ENCODE peak calls at places on chromosome 12, in nine cellular contexts. V is fibroblast of the aortic adventitia; U is ELF-1; Q is left kidney; H is naive thymus-derived CD8-positive, alpha-beta T cell; C is hippocampal formation; S is NCI-H1092 treated with DMSO at 0.1 percent for 48 hours; D is IMR-90; B is progenitor cell of endocrine pancreas. Z is an unnamed sample.

GRCh38 chr12:3359478-3359877 is 131.5 kb upstream of the PRMT8 start:
- DNase-seq in V (no peak), U (no peak), Q (no peak), H (no peak), C (no peak), S (no peak), D (no peak), B (no peak), Z (no peak)

GRCh38 chr12:3658327-3659163 is 94.4 kb downstream of the CRACR2A start:
- DNase-seq in V (peak), U (no peak), Q (peak), H (peak), C (no peak), S (no peak), D (peak), B (peak), Z (no peak)

GRCh38 chr12:84920331-84920730 is 7.7 kb upstream of the SLC6A15 start:
- DNase-seq in V (peak), U (no peak), Q (no peak), H (no peak), C (no peak), S (no peak), D (peak), B (no peak), Z (no peak)

GRCh38 chr12:45990468-45991288 is at the start of gene SCAF11:
- DNase-seq in V (peak), U (peak), Q (peak), H (peak), C (peak), S (peak), D (peak), B (peak), Z (peak)

GRCh38 chr12:49552014-49552413 is 13.2 kb downstream of the KCNH3 start:
- DNase-seq in V (no peak), U (no peak), Q (no peak), H (no peak), C (no peak), S (no peak), D (no peak), B (no peak), Z (peak)

GRCh38 chr12:84277986-84278385 is 634.6 kb downstream of the SLC6A15 start:
- DNase-seq in V (no peak), U (no peak), Q (no peak), H (no peak), C (no peak), S (no peak), D (no peak), B (no peak), Z (no peak)

GRCh38 chr12:118102070-118102469 is 1.7 kb downstream of the VSIG10 start:
- DNase-seq in V (no peak), U (peak), Q (no peak), H (no peak), C (no peak), S (no peak), D (peak), B (no peak), Z (no peak)

GRCh38 chr12:70258605-70259403 is 15.6 kb downstream of the CNOT2 start:
- DNase-seq in V (no peak), U (peak), Q (no peak), H (no peak), C (no peak), S (no peak), D (no peak), B (no peak), Z (no peak)

GRCh38 chr12:92629349-92630065 is 73.3 kb upstream of the PLEKHG7 start:
- DNase-seq in V (peak), U (no peak), Q (peak), H (no peak), C (no peak), S (peak), D (peak), B (no peak), Z (no peak)

GRCh38 chr12:2092354-2092753 is 39.6 kb downstream of the CACNA1C start:
- DNase-seq in V (no peak), U (no peak), Q (no peak), H (no peak), C (no peak), S (no peak), D (no peak), B (no peak), Z (no peak)

GRCh38 chr12:54588110-54588831 is at the start of gene PPP1R1A:
- DNase-seq in V (no peak), U (no peak), Q (peak), H (no peak), C (peak), S (no peak), D (no peak), B (peak), Z (peak)

GRCh38 chr12:87086118-87086891 is 830.1 kb upstream of the MGAT4C start:
- DNase-seq in V (no peak), U (no peak), Q (no peak), H (no peak), C (no peak), S (peak), D (peak), B (no peak), Z (no peak)

GRCh38 chr12:11894890-11895289 is 175.8 kb upstream of the BCL2L14 start:
- DNase-seq in V (no peak), U (no peak), Q (peak), H (no peak), C (no peak), S (no peak), D (no peak), B (no peak), Z (no peak)

GRCh38 chr12:43887397-43887796 is 51.5 kb downstream of the TMEM117 start:
- DNase-seq in V (no peak), U (no peak), Q (no peak), H (no peak), C (no peak), S (no peak), D (no peak), B (no peak), Z (no peak)

GRCh38 chr12:67442347-67442841 is 173.2 kb downstream of the CAND1 start:
- DNase-seq in V (no peak), U (no peak), Q (peak), H (no peak), C (no peak), S (peak), D (no peak), B (no peak), Z (peak)

GRCh38 chr12:46124132-46124847 is 133.9 kb upstream of the SCAF11 start:
- DNase-seq in V (peak), U (no peak), Q (no peak), H (no peak), C (no peak), S (no peak), D (peak), B (no peak), Z (no peak)